ENCODE peak calls at places on chromosome 3, in six cellular contexts. N is BJ, C is IMR-90, E is fibroblast of lung, Q is mammary epithelial cell, Y is pancreas. B is an unnamed sample.

GRCh38 chr3:131387796-131388195 is 6.2 kb downstream of the NUDT16 start:
- DNase-seq in Y (no peak), E (no peak), C (no peak), N (no peak), Q (no peak), B (no peak)

GRCh38 chr3:76400141-76400540 is 614.8 kb upstream of the ZNF717 start:
- DNase-seq in C (peak; percentile 68), Y (no peak), Q (no peak), N (no peak), E (peak; percentile 3), B (no peak)

GRCh38 chr3:20575153-20575552 is 389.1 kb upstream of the SGO1 start:
- DNase-seq in Y (no peak), Q (peak; percentile 1), E (peak; percentile 86), C (peak; percentile 78), N (peak; percentile 49), B (peak; percentile 75)

GRCh38 chr3:129506272-129506742 is 22.1 kb upstream of the RHO start:
- DNase-seq in C (no peak), N (no peak), E (no peak), Q (no peak), Y (no peak), B (no peak)

GRCh38 chr3:184620101-184620798 is 58.7 kb downstream of the EPHB3 start:
- DNase-seq in E (peak; percentile 62), N (no peak), Q (peak; percentile 70), C (peak; percentile 67), Y (no peak), B (peak; percentile 20)

GRCh38 chr3:170154569-170155143 is 26.9 kb downstream of the PHC3 start:
- DNase-seq in Y (no peak), E (no peak), C (no peak), N (no peak), Q (no peak), B (no peak)

GRCh38 chr3:71389911-71390573 is 193.5 kb downstream of the FOXP1 start:
- DNase-seq in E (peak; percentile 91), Q (peak; percentile 38), C (peak; percentile 65), N (no peak), Y (peak; percentile 69), B (peak; percentile 44)

GRCh38 chr3:27756877-27757276 is 34.8 kb upstream of the EOMES start:
- DNase-seq in Q (peak; percentile 78), C (no peak), N (no peak), E (no peak), Y (no peak), B (no peak)

GRCh38 chr3:100915706-100916105 is 77.5 kb downstream of the ABI3BP start:
- DNase-seq in Q (no peak), Y (no peak), E (no peak), N (no peak), C (no peak), B (no peak)

DNA sequence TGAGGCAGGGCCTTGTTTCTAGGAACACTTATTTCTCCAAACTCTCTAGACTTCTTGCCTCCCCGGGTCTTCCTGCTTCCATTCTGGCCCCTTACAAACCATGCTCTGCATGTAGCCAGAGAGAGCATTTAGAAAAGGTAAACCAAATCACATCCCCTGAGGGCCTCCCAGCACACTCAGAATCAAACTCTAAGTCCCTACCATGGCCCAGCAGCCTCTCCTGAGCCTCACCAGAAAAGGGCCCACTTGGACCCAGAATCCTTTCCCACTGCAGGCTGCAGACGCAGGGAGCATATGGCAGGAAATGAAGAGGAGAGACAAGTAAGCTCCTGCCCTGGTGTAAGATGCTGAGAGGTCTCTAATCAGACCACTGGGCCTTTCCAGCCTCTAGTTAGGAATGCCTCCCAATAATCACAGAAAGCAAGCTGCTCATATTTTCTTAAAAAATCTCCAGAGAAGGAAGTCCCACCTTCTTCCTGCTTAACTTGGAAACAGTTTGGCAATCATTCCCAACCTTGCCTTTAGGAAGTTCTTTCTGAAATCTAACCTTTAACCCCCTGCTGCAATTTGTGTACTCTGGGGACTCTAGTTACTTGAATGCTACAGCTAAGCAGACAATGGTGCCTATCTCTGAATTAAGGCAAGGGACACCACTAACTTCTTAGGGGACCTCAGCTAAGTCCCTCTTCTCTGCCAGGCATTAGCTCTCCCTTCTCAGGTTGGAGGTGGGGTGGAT is 4.2 kb downstream of the AMOTL2 start:
- DNase-seq in C (no peak), E (no peak), Y (no peak), N (no peak), Q (no peak), B (peak; percentile 37)
- H3K4me3 ChIP-seq in C (no peak overlapping the region), E (no peak overlapping the region), Y (no peak overlapping the region), N (peak overlapping the region; percentile 97), Q (no peak overlapping the region), B (peak overlapping the region; percentile 99)

DNA sequence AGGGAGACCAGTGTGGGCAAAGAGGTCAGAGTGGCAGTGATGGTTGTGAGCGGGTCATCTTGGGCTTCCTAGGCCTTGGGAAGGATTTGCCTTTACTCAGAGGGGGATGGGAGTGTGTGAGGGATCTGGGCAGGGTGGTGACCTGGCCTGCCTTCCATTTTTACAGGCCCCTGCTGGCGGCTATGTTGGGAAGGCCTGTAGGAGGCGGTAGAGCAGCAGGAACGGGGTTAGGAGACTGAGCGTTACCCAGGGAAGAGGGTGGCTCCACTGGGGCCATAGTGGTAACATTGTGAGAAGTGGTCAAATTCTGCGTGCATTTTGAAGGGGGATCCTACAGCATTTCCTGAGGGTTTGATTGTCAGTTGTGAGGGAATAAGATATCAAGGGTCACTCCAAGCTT is 307.3 kb upstream of the CTDSPL start:
- DNase-seq in Q (no peak), C (no peak), Y (no peak), N (no peak), E (no peak), B (no peak)
- TF ChIP-seq CTCF in Q (peak; percentile 39), C (no peak), Y (no peak), N (no peak), E (no peak), B (no peak)

GRCh38 chr3:190010486-190010885 is 110.2 kb downstream of the P3H2 start:
- DNase-seq in Q (no peak), Y (no peak), E (no peak), C (no peak), N (no peak), B (no peak)

GRCh38 chr3:190013943-190014924 is 106.5 kb downstream of the P3H2 start:
- DNase-seq in Y (no peak), E (peak; percentile 79), C (no peak), N (no peak), Q (no peak), B (no peak)

GRCh38 chr3:190014940-190015339 is 105.8 kb downstream of the P3H2 start:
- DNase-seq in E (no peak), N (no peak), Q (no peak), C (no peak), Y (no peak), B (no peak)

GRCh38 chr3:190012784-190013183 is 107.9 kb downstream of the P3H2 start:
- DNase-seq in Q (peak; percentile 25), Y (no peak), E (peak; percentile 70), N (no peak), C (no peak), B (no peak)

DNA sequence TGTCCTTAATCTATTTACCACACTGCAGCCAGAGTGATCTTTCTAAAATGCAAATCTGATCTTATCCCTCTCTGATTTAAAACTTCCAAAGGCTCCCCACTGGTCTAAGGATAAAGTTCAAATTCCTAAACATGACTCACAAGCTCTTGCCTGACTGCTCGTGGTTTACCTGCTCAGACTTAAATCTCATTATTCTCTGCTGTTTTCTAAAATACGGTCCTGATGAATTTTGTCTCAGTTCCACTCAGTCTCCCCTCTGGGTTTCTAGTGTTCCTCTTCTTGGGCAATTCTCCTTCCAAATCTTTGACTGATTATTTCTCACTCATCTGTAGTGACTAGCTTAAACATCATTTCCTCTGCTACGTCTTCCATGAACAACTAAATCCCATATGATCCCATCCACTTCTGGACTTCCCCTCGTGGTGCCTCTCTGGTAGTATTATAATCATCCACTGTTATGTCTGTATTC is 108.3 kb downstream of the P3H2 start:
- DNase-seq in E (peak; percentile 92), N (no peak), Q (peak; percentile 67), C (peak; percentile 54), Y (no peak), B (peak; percentile 39)
- H3K4me3 ChIP-seq in E (no peak overlapping the region), N (no peak overlapping the region), Q (no peak overlapping the region), C (no peak overlapping the region), Y (no peak overlapping the region), B (no peak overlapping the region)

GRCh38 chr3:46978381-46978780 is 1.1 kb upstream of the NBEAL2 start:
- DNase-seq in Y (no peak), N (no peak), Q (no peak), E (no peak), C (no peak), B (no peak)

GRCh38 chr3:46976326-46977190 is at the start of gene CCDC12:
- DNase-seq in N (peak; percentile 98), E (peak; percentile 99), Q (peak; percentile 98), Y (peak; percentile 97), C (peak; percentile 99), B (peak; percentile 100)

GRCh38 chr3:46979958-46980497 is 562 bp downstream of the NBEAL2 start:
- DNase-seq in Y (peak; percentile 53), N (no peak), Q (no peak), E (no peak), C (no peak), B (no peak)

GRCh38 chr3:46977811-46978195 is 1.3 kb upstream of the CCDC12 start:
- DNase-seq in N (no peak), Y (no peak), E (no peak), Q (no peak), C (no peak), B (no peak)

GRCh38 chr3:46978985-46979944 is at the start of gene NBEAL2:
- DNase-seq in N (peak; percentile 33), E (peak; percentile 90), Y (peak; percentile 97), Q (peak; percentile 91), C (peak; percentile 84), B (peak; percentile 90)
- TF ChIP-seq CTCF in N (no peak), E (no peak), Y (no peak), Q (no peak), C (peak; percentile 13), B (no peak)

GRCh38 chr3:126542340-126543241 is 16.1 kb downstream of the C3orf22 start:
- DNase-seq in N (no peak), C (no peak), Y (no peak), E (no peak), Q (no peak), B (no peak)
- H3K4me3 ChIP-seq in N (no peak overlapping the region), C (no peak overlapping the region), Y (no peak overlapping the region), E (no peak overlapping the region), Q (no peak overlapping the region), B (no peak overlapping the region)

DNA sequence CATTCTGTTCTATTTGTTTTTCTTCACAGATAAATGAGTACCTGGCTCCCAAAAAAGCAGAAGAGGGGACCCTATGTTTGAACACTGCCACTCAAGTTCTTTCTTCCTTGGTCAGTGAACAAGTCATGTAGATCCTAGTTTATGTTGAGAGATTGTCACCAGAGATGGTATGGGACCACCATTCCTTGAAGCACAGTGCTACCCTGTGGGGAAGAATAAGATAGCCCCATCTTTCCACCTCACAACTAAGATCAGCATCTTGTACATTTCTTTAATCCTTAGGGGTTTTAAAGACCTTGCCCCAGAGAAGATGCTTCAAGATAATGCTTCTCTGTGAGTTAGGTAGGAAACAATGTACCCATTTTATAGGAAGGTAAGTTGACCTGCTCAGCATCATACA is 233.5 kb upstream of the WNT5A start:
- DNase-seq in C (peak; percentile 80), Y (no peak), Q (peak; percentile 13), N (no peak), E (peak; percentile 52), B (peak; percentile 68)
- TF ChIP-seq CTCF in C (peak; percentile 67), Y (no peak), Q (peak; percentile 47), N (peak; percentile 39), E (peak; percentile 44), B (peak; percentile 57)

GRCh38 chr3:45139372-45139894 is 6.7 kb downstream of the CDCP1 start:
- DNase-seq in C (no peak), Q (no peak), E (no peak), Y (no peak), N (no peak), B (no peak)
- H3K4me3 ChIP-seq in C (no peak overlapping the region), Q (no peak overlapping the region), E (no peak overlapping the region), Y (no peak overlapping the region), N (no peak overlapping the region), B (no peak overlapping the region)

B was measured in AG10803.